ENCODE peak calls at places on chromosomes 16 and 17, in five cellular contexts. One of them, this sample, is unnamed. For H3K36me3, the result is how much of the 10 kb centered on the place peaks cover.

GRCh38 chr16:20867585-20867984 is 32.6 kb downstream of the DCUN1D3 start:
- DNase-seq in fibroblast of lung: no peak
- DNase-seq in neural progenitor cell: no peak
- DNase-seq in mammary epithelial cell: peak
- DNase-seq in mesendoderm: no peak
- DNase-seq in this sample: no peak

GRCh38 chr17:44557653-44558285 is 485 bp downstream of the FZD2 start:
- DNase-seq in fibroblast of lung: peak
- DNase-seq in neural progenitor cell: peak
- DNase-seq in mammary epithelial cell: peak
- DNase-seq in mesendoderm: peak
- DNase-seq in this sample: no peak

GRCh38 chr17:47279062-47279801 is 25.6 kb downstream of the ITGB3 start:
- DNase-seq in fibroblast of lung: peak
- DNase-seq in neural progenitor cell: no peak
- DNase-seq in mammary epithelial cell: peak
- DNase-seq in mesendoderm: peak
- DNase-seq in this sample: peak

GRCh38 chr17:65794572-65794971 is 233.1 kb upstream of the AXIN2 start:
- DNase-seq in fibroblast of lung: peak
- DNase-seq in neural progenitor cell: peak
- DNase-seq in mammary epithelial cell: peak
- DNase-seq in mesendoderm: peak
- DNase-seq in this sample: no peak

GRCh38 chr17:57284984-57285646 is 28.8 kb downstream of the MSI2 start:
- DNase-seq in fibroblast of lung: no peak
- DNase-seq in neural progenitor cell: peak
- DNase-seq in mammary epithelial cell: no peak
- DNase-seq in mesendoderm: peak
- DNase-seq in this sample: no peak

GRCh38 chr16:85446846-85447656 is 166.1 kb upstream of the GSE1 start:
- DNase-seq in fibroblast of lung: no peak
- DNase-seq in neural progenitor cell: no peak
- DNase-seq in mammary epithelial cell: no peak
- DNase-seq in mesendoderm: no peak
- DNase-seq in this sample: no peak

GRCh38 chr17:18122991-18123753 is 14.6 kb downstream of the MYO15A start:
- DNase-seq in fibroblast of lung: no peak
- DNase-seq in neural progenitor cell: no peak
- DNase-seq in mammary epithelial cell: no peak
- DNase-seq in mesendoderm: no peak
- DNase-seq in this sample: no peak

GRCh38 chr16:56332464-56333079 is 92.8 kb downstream of the AMFR start:
- DNase-seq in fibroblast of lung: peak
- DNase-seq in neural progenitor cell: peak
- DNase-seq in mammary epithelial cell: peak
- DNase-seq in mesendoderm: peak
- DNase-seq in this sample: peak

GRCh38 chr16:71669926-71670536 is 44.0 kb downstream of the MARVELD3 start:
- DNase-seq in fibroblast of lung: no peak
- DNase-seq in neural progenitor cell: no peak
- DNase-seq in mammary epithelial cell: no peak
- DNase-seq in mesendoderm: no peak
- DNase-seq in this sample: no peak

GRCh38 chr16:79362312-79362970 is 238.1 kb downstream of the MAF start:
- DNase-seq in fibroblast of lung: no peak
- DNase-seq in neural progenitor cell: no peak
- DNase-seq in mammary epithelial cell: no peak
- DNase-seq in mesendoderm: no peak
- DNase-seq in this sample: no peak

DNA sequence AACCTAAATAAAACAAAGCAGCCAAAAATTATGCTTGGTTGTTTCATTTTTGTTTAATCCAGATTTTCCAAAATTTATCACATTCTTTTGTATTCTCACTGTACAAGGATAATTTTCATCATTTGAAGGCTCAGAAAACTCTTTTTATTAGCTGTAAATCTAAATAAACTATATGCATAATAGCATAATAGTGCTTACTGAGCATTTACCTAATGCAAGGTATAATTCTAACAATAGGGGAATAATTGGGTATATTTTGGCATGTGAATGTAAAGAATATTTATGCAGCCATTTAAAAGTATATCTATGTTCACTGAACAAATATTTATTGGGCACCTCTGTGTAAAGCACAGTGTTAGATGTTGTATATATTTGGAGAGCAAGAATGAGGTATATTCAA is 17.0 kb downstream of the PALB2 start:
- DNase-seq in fibroblast of lung: no peak
- DNase-seq in neural progenitor cell: no peak
- DNase-seq in mammary epithelial cell: no peak
- DNase-seq in mesendoderm: no peak
- DNase-seq in this sample: no peak
- H3K36me3 ChIP-seq in fibroblast of lung: under half
- H3K36me3 ChIP-seq in neural progenitor cell: under half
- H3K36me3 ChIP-seq in mammary epithelial cell: under half
- H3K36me3 ChIP-seq in mesendoderm: under half
- H3K36me3 ChIP-seq in this sample: under half

DNA sequence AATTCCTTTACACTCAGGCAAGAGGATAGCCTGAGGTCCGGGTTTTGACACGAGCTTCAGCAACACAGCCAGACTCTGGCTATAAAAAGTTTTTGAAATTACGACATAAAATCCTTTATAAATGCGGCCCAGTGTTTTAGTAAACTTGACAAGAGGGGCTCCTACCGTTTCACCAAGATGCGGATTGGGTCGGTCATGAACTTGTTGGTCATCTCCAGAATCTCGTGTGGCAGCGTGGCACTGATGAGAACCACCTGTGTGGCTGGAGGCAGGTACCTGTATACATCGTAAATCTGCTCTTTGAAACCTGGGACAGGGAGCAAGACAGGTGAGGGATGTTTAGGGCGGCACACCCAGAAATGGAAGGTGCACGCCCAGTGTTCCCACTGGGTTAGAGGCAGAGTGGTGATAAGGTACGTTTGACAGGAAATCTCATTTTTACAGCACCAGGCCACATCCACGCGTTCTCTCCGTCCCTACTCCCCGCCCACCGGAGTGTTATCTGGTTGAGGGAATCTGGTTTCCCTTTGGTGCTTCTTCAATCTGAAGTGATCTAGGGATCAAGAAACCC is 8.0 kb downstream of the EIF4A3 start:
- DNase-seq in fibroblast of lung: no peak
- DNase-seq in neural progenitor cell: no peak
- DNase-seq in mammary epithelial cell: no peak
- DNase-seq in mesendoderm: no peak
- DNase-seq in this sample: no peak
- H3K4me2 ChIP-seq in fibroblast of lung: no peak
- H3K4me2 ChIP-seq in neural progenitor cell: no peak
- H3K4me2 ChIP-seq in mammary epithelial cell: no peak
- H3K4me2 ChIP-seq in mesendoderm: no peak
- H3K4me2 ChIP-seq in this sample: no peak

GRCh38 chr17:78415821-78416301 is 37.4 kb downstream of the PGS1 start:
- DNase-seq in fibroblast of lung: no peak
- DNase-seq in neural progenitor cell: no peak
- DNase-seq in mammary epithelial cell: no peak
- DNase-seq in mesendoderm: no peak
- DNase-seq in this sample: no peak
- H3K36me3 ChIP-seq in fibroblast of lung: under half
- H3K36me3 ChIP-seq in neural progenitor cell: under half
- H3K36me3 ChIP-seq in mammary epithelial cell: under half
- H3K36me3 ChIP-seq in mesendoderm: under half
- H3K36me3 ChIP-seq in this sample: under half

DNA sequence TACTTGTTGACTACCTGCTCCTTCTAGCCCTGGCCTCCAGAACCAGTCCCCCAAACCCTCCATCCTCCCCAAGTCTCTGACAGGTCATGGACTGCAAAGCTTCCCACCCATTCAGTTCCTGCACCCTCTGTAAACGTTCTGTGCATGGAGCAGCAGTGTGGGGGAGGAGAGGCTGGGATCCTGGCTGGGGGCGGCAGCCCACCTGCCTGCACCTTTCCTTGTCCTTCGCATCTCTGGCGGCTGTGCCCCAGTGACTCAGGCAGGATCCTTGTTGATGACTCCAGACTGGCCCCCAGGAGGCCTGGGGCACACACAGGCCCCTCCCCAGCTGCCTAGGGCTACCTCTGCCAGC is 1.6 kb upstream of the PKMYT1 start:
- DNase-seq in fibroblast of lung: no peak
- DNase-seq in neural progenitor cell: peak
- DNase-seq in mammary epithelial cell: no peak
- DNase-seq in mesendoderm: peak
- DNase-seq in this sample: no peak
- H3K4me2 ChIP-seq in fibroblast of lung: no peak
- H3K4me2 ChIP-seq in neural progenitor cell: peak
- H3K4me2 ChIP-seq in mammary epithelial cell: no peak
- H3K4me2 ChIP-seq in mesendoderm: peak
- H3K4me2 ChIP-seq in this sample: no peak

This sample was measured in PC-9.